ENCODE peak calls at places on chromosomes 1 and 21, in seven cellular contexts. H is GM20000; T is activated CD4-positive, alpha-beta T cell treated with anti-CD3 and anti-CD28 coated beads for 48 hours; B is smooth muscle cell of the brain vasculature; W is heart right ventricle; E is dermis microvascular lymphatic vessel endothelial cell; O is stimulated activated CD8-positive, alpha-beta memory T cell treated with anti-CD3 and anti-CD28 coated beads, Interleukin-7, amount 100 ng/mL, for 48 hours. L is an unnamed sample.

GRCh38 chr1:169604781-169605560 is 18.7 kb upstream of the F5 start:
- DNase-seq in W (no peak), H (no peak), B (no peak), E (no peak), O (no peak), T (peak; percentile 48), L (no peak)

GRCh38 chr1:97986041-97987005 is 65.5 kb upstream of the DPYD start:
- DNase-seq in E (no peak), B (no peak), O (no peak), H (no peak), W (no peak), T (no peak), L (no peak)

GRCh38 chr1:179809506-179810366 is 66.6 kb downstream of the FAM163A start:
- DNase-seq in W (peak; percentile 66), B (no peak), T (peak; percentile 77), H (peak; percentile 73), O (peak; percentile 24), E (peak; percentile 71), L (peak; percentile 65)

GRCh38 chr1:112546076-112546475 is 37.3 kb downstream of the WNT2B start:
- DNase-seq in B (no peak), O (no peak), E (no peak), T (no peak), W (no peak), H (no peak), L (no peak)

GRCh38 chr21:43659136-43660000 is at the start of the genes HSF2BP and RRP1B:
- DNase-seq in T (peak; percentile 87), W (peak; percentile 76), H (peak; percentile 97), O (peak; percentile 70), B (peak; percentile 21), E (no peak), L (peak; percentile 85)

GRCh38 chr1:108719654-108720435 is 7.1 kb downstream of the FNDC7 start:
- DNase-seq in H (no peak), E (no peak), O (no peak), W (no peak), B (peak; percentile 26), T (no peak), L (no peak)

GRCh38 chr1:17553970-17554369 is 14.5 kb downstream of the ARHGEF10L start:
- DNase-seq in W (no peak), O (no peak), E (no peak), B (no peak), T (no peak), H (no peak), L (no peak)

GRCh38 chr1:248596615-248597014 is 885 bp downstream of the OR2T10 start:
- DNase-seq in O (no peak), H (no peak), T (no peak), E (no peak), B (no peak), W (no peak), L (no peak)

GRCh38 chr1:192506741-192507155 is 68.8 kb upstream of the RGS1 start:
- DNase-seq in O (no peak), H (peak; percentile 72), B (no peak), W (no peak), T (no peak), E (no peak), L (no peak)

GRCh38 chr1:1573843-1574720 is 581 bp downstream of the SSU72 start:
- DNase-seq in T (peak; percentile 77), H (peak; percentile 93), B (no peak), W (peak; percentile 58), E (peak; percentile 44), O (peak; percentile 60), L (peak; percentile 61)

GRCh38 chr21:17497345-17497744 is 15.5 kb upstream of the CXADR start:
- DNase-seq in E (no peak), H (no peak), B (no peak), O (no peak), T (no peak), W (no peak), L (no peak)

GRCh38 chr1:51101976-51102375 is at the start of gene C1orf185:
- DNase-seq in E (no peak), W (no peak), B (no peak), O (no peak), T (no peak), H (no peak), L (no peak)

GRCh38 chr1:42322577-42322976 is 12.5 kb downstream of the FOXJ3 start:
- DNase-seq in O (no peak), H (no peak), B (no peak), E (no peak), W (no peak), T (no peak), L (no peak)

GRCh38 chr1:64966158-64966963 is at the start of gene JAK1:
- DNase-seq in H (peak; percentile 98), B (peak; percentile 39), W (peak; percentile 91), T (peak; percentile 89), O (peak; percentile 76), E (peak; percentile 48), L (peak; percentile 88)

GRCh38 chr1:65992160-65993046 is 199.7 kb downstream of the PDE4B start:
- DNase-seq in B (no peak), H (no peak), W (no peak), E (no peak), T (no peak), O (no peak), L (no peak)

GRCh38 chr1:63821650-63822049 is 47.8 kb downstream of the ROR1 start:
- DNase-seq in E (no peak), H (no peak), B (no peak), W (no peak), T (no peak), O (no peak), L (peak; percentile 42)

GRCh38 chr21:45748593-45748992 is 105.1 kb downstream of the PCBP3 start:
- DNase-seq in W (no peak), H (no peak), O (no peak), E (no peak), T (no peak), B (no peak), L (no peak)

GRCh38 chr1:70499695-70500094 is 88.6 kb downstream of the CTH start:
- DNase-seq in W (no peak), T (no peak), B (no peak), E (no peak), H (no peak), O (no peak), L (no peak)

GRCh38 chr1:178575611-178576331 is 62.9 kb downstream of the TEX35 start:
- DNase-seq in O (no peak), B (peak; percentile 17), H (no peak), E (no peak), W (no peak), T (no peak), L (no peak)

GRCh38 chr1:46408356-46409062 is 14.4 kb downstream of the FAAH start:
- DNase-seq in E (no peak), W (no peak), B (no peak), T (no peak), O (no peak), H (no peak), L (no peak)

GRCh38 chr1:238950786-238951185 is 435.6 kb upstream of the CHRM3 start:
- DNase-seq in W (no peak), O (no peak), T (no peak), B (no peak), H (no peak), E (no peak), L (no peak)

GRCh38 chr1:7749126-7749525 is 22.0 kb upstream of the VAMP3 start:
- DNase-seq in T (no peak), O (no peak), E (no peak), W (no peak), H (no peak), B (no peak), L (no peak)

L was measured in body of pancreas.